ENCODE peak calls at places on chromosomes 1 and 21, in seven cellular contexts. One of them, this sample, is unnamed. For H3K4me1, the result is how much of the 10 kb centered on the place peaks cover.

GRCh38 chr1:6108937-6109636 is 63.4 kb downstream of the KCNAB2 start:
- DNase-seq in MM.1S: peak
- DNase-seq in endodermal cell: peak
- DNase-seq in Caco-2: no peak
- DNase-seq in BE2C: peak
- DNase-seq in IMR-90: peak
- DNase-seq in heart right ventricle: peak
- DNase-seq in this sample: no peak

GRCh38 chr1:154012129-154012528 is 21.6 kb downstream of the RPS27 start:
- DNase-seq in BE2C: no peak
- DNase-seq in MM.1S: no peak
- DNase-seq in heart right ventricle: no peak
- DNase-seq in endodermal cell: no peak
- DNase-seq in Caco-2: no peak
- DNase-seq in IMR-90: no peak
- DNase-seq in this sample: no peak

GRCh38 chr1:1666526-1666925 is 7.7 kb upstream of the CDK11B start:
- DNase-seq in Caco-2: no peak
- DNase-seq in endodermal cell: no peak
- DNase-seq in IMR-90: no peak
- DNase-seq in heart right ventricle: no peak
- DNase-seq in MM.1S: no peak
- DNase-seq in BE2C: no peak
- DNase-seq in this sample: peak

GRCh38 chr1:113998361-113998760 is 19.1 kb downstream of the OLFML3 start:
- DNase-seq in IMR-90: peak
- DNase-seq in heart right ventricle: no peak
- DNase-seq in BE2C: no peak
- DNase-seq in endodermal cell: no peak
- DNase-seq in MM.1S: no peak
- DNase-seq in Caco-2: no peak
- DNase-seq in this sample: no peak

GRCh38 chr1:44808063-44808937 is at the start of gene BTBD19:
- DNase-seq in endodermal cell: peak
- DNase-seq in BE2C: peak
- DNase-seq in heart right ventricle: peak
- DNase-seq in IMR-90: peak
- DNase-seq in MM.1S: no peak
- DNase-seq in Caco-2: no peak
- DNase-seq in this sample: peak

GRCh38 chr1:19311503-19311930 is 427 bp downstream of the AKR7A2 start:
- DNase-seq in IMR-90: no peak
- DNase-seq in MM.1S: no peak
- DNase-seq in Caco-2: no peak
- DNase-seq in BE2C: peak
- DNase-seq in endodermal cell: peak
- DNase-seq in heart right ventricle: no peak
- DNase-seq in this sample: no peak

GRCh38 chr1:58401991-58402390 is 144.5 kb downstream of the OMA1 start:
- DNase-seq in endodermal cell: no peak
- DNase-seq in IMR-90: no peak
- DNase-seq in BE2C: no peak
- DNase-seq in MM.1S: no peak
- DNase-seq in heart right ventricle: peak
- DNase-seq in Caco-2: no peak
- DNase-seq in this sample: no peak

GRCh38 chr1:243763806-243764205 is 86.2 kb downstream of the AKT3 start:
- DNase-seq in Caco-2: no peak
- DNase-seq in heart right ventricle: no peak
- DNase-seq in IMR-90: no peak
- DNase-seq in MM.1S: no peak
- DNase-seq in endodermal cell: no peak
- DNase-seq in BE2C: no peak
- DNase-seq in this sample: no peak

GRCh38 chr1:9452516-9453158 is 86.6 kb upstream of the SLC25A33 start:
- DNase-seq in MM.1S: no peak
- DNase-seq in Caco-2: no peak
- DNase-seq in IMR-90: no peak
- DNase-seq in heart right ventricle: no peak
- DNase-seq in BE2C: no peak
- DNase-seq in endodermal cell: no peak
- DNase-seq in this sample: no peak

GRCh38 chr21:26170471-26171309 is at the start of gene APP:
- DNase-seq in BE2C: peak
- DNase-seq in MM.1S: peak
- DNase-seq in endodermal cell: peak
- DNase-seq in heart right ventricle: peak
- DNase-seq in IMR-90: peak
- DNase-seq in Caco-2: peak
- DNase-seq in this sample: peak

GRCh38 chr1:244319283-244320132 is 132.2 kb downstream of the ADSS2 start:
- DNase-seq in MM.1S: no peak
- DNase-seq in Caco-2: no peak
- DNase-seq in heart right ventricle: no peak
- DNase-seq in BE2C: no peak
- DNase-seq in IMR-90: peak
- DNase-seq in endodermal cell: no peak
- DNase-seq in this sample: no peak

GRCh38 chr1:117967472-117967871 is 37.9 kb downstream of the WDR3 start:
- DNase-seq in MM.1S: no peak
- DNase-seq in heart right ventricle: no peak
- DNase-seq in Caco-2: no peak
- DNase-seq in IMR-90: peak
- DNase-seq in endodermal cell: no peak
- DNase-seq in BE2C: no peak
- DNase-seq in this sample: no peak

GRCh38 chr1:241964550-241965241 is 7.1 kb downstream of the BECN2 start:
- DNase-seq in endodermal cell: no peak
- DNase-seq in MM.1S: no peak
- DNase-seq in heart right ventricle: peak
- DNase-seq in BE2C: no peak
- DNase-seq in Caco-2: no peak
- DNase-seq in IMR-90: peak
- DNase-seq in this sample: no peak

GRCh38 chr1:46622341-46622740 is 5.7 kb upstream of the MOB3C start:
- DNase-seq in MM.1S: peak
- DNase-seq in IMR-90: peak
- DNase-seq in BE2C: no peak
- DNase-seq in heart right ventricle: no peak
- DNase-seq in endodermal cell: peak
- DNase-seq in Caco-2: no peak
- DNase-seq in this sample: no peak

GRCh38 chr1:12472798-12473551 is 145.0 kb downstream of the DHRS3 start:
- DNase-seq in IMR-90: no peak
- DNase-seq in heart right ventricle: peak
- DNase-seq in Caco-2: no peak
- DNase-seq in endodermal cell: no peak
- DNase-seq in MM.1S: no peak
- DNase-seq in BE2C: no peak
- DNase-seq in this sample: no peak

GRCh38 chr1:161954466-161954865 is 69.2 kb downstream of the OLFML2B start:
- DNase-seq in IMR-90: peak
- DNase-seq in Caco-2: no peak
- DNase-seq in BE2C: no peak
- DNase-seq in MM.1S: no peak
- DNase-seq in endodermal cell: no peak
- DNase-seq in heart right ventricle: no peak
- DNase-seq in this sample: no peak

GRCh38 chr1:34361781-34362357 is 185.2 kb downstream of the C1orf94 start:
- DNase-seq in Caco-2: no peak
- DNase-seq in heart right ventricle: no peak
- DNase-seq in BE2C: no peak
- DNase-seq in IMR-90: no peak
- DNase-seq in endodermal cell: no peak
- DNase-seq in MM.1S: peak
- DNase-seq in this sample: no peak

GRCh38 chr1:210252621-210253041 is 20.0 kb downstream of the SERTAD4 start:
- DNase-seq in BE2C: peak
- DNase-seq in IMR-90: no peak
- DNase-seq in heart right ventricle: peak
- DNase-seq in endodermal cell: peak
- DNase-seq in Caco-2: peak
- DNase-seq in MM.1S: peak
- DNase-seq in this sample: no peak

GRCh38 chr1:184828369-184828717 is 73.7 kb upstream of the EDEM3 start:
- DNase-seq in endodermal cell: no peak
- DNase-seq in heart right ventricle: no peak
- DNase-seq in BE2C: no peak
- DNase-seq in MM.1S: peak
- DNase-seq in IMR-90: no peak
- DNase-seq in Caco-2: no peak
- DNase-seq in this sample: no peak

GRCh38 chr1:67653304-67653703 is 31.7 kb upstream of the GADD45A start:
- DNase-seq in heart right ventricle: no peak
- DNase-seq in MM.1S: no peak
- DNase-seq in Caco-2: no peak
- DNase-seq in endodermal cell: no peak
- DNase-seq in IMR-90: no peak
- DNase-seq in BE2C: no peak
- DNase-seq in this sample: no peak

GRCh38 chr1:246317723-246318359 is 189.2 kb downstream of the SMYD3 start:
- DNase-seq in BE2C: no peak
- DNase-seq in Caco-2: no peak
- DNase-seq in endodermal cell: no peak
- DNase-seq in heart right ventricle: no peak
- DNase-seq in IMR-90: peak
- DNase-seq in MM.1S: no peak
- DNase-seq in this sample: no peak

GRCh38 chr21:34020934-34021553 is 52.3 kb upstream of the MRPS6 start:
- DNase-seq in IMR-90: no peak
- DNase-seq in Caco-2: no peak
- DNase-seq in endodermal cell: no peak
- DNase-seq in heart right ventricle: no peak
- DNase-seq in BE2C: no peak
- DNase-seq in MM.1S: no peak
- DNase-seq in this sample: no peak

GRCh38 chr1:29424266-29424665 is 187.9 kb downstream of the PTPRU start:
- DNase-seq in BE2C: no peak
- DNase-seq in Caco-2: no peak
- DNase-seq in IMR-90: no peak
- DNase-seq in MM.1S: no peak
- DNase-seq in heart right ventricle: no peak
- DNase-seq in endodermal cell: no peak
- DNase-seq in this sample: no peak

GRCh38 chr1:59492500-59492899 is 195.6 kb downstream of the FGGY start:
- DNase-seq in heart right ventricle: no peak
- DNase-seq in MM.1S: no peak
- DNase-seq in IMR-90: no peak
- DNase-seq in BE2C: no peak
- DNase-seq in Caco-2: no peak
- DNase-seq in endodermal cell: no peak
- DNase-seq in this sample: no peak

GRCh38 chr1:227077783-227078182 is 137.7 kb downstream of the COQ8A start:
- DNase-seq in BE2C: no peak
- DNase-seq in MM.1S: no peak
- DNase-seq in IMR-90: no peak
- DNase-seq in heart right ventricle: no peak
- DNase-seq in endodermal cell: no peak
- DNase-seq in Caco-2: no peak
- DNase-seq in this sample: no peak
- TF ChIP-seq CTCF in BE2C: no peak
- TF ChIP-seq CTCF in MM.1S: no peak
- TF ChIP-seq CTCF in IMR-90: no peak
- TF ChIP-seq CTCF in heart right ventricle: no peak
- TF ChIP-seq CTCF in endodermal cell: no peak
- TF ChIP-seq CTCF in Caco-2: no peak
- TF ChIP-seq CTCF in this sample: no peak

DNA sequence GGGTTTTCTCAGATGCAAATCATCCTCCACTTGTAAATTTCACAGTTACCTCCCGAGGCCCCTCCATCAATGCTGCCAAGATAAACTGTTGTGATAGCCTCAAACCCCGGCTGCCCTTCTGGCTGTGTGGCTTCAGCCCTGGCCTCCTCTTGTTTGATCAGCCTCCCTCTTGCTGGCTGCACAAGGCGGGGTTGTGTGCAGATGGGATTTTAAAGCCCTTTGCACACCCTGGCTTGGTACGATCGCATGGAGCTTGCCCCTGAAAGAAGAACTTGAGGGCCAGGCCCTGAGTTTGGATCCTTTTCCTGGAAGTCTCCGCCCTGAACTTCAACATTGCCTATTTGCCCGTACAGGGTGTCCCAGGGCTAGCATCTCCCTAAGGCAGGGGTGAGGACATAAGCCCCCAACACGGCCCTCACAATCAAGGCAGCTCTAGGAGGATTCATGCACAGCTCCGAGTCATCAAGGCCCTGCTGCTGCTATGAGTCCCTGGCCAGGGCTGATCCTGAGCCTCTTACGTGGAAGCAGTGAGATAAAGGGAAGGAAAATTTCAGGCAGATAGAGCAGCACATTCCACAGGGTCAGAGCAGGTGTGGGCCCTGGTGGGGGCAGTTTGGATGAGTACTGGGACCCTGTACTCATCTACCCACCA is 181.2 kb upstream of the VAMP3 start:
- DNase-seq in Caco-2: peak
- DNase-seq in heart right ventricle: no peak
- DNase-seq in IMR-90: peak
- DNase-seq in endodermal cell: no peak
- DNase-seq in MM.1S: no peak
- DNase-seq in BE2C: no peak
- DNase-seq in this sample: peak
- H3K4me1 ChIP-seq in Caco-2: under half
- H3K4me1 ChIP-seq in heart right ventricle: under half
- H3K4me1 ChIP-seq in IMR-90: under half
- H3K4me1 ChIP-seq in endodermal cell: under half
- H3K4me1 ChIP-seq in MM.1S: under half
- H3K4me1 ChIP-seq in BE2C: under half
- H3K4me1 ChIP-seq in this sample: under half

GRCh38 chr1:227654431-227654830 is 80.7 kb downstream of the JMJD4 start:
- DNase-seq in BE2C: no peak
- DNase-seq in IMR-90: no peak
- DNase-seq in Caco-2: no peak
- DNase-seq in MM.1S: no peak
- DNase-seq in heart right ventricle: no peak
- DNase-seq in endodermal cell: no peak
- DNase-seq in this sample: no peak
- H3K4me3 ChIP-seq in BE2C: no peak
- H3K4me3 ChIP-seq in IMR-90: no peak
- H3K4me3 ChIP-seq in Caco-2: no peak
- H3K4me3 ChIP-seq in MM.1S: no peak
- H3K4me3 ChIP-seq in heart right ventricle: no peak
- H3K4me3 ChIP-seq in endodermal cell: peak
- H3K4me3 ChIP-seq in this sample: no peak

GRCh38 chr1:179293340-179294327 is at the start of gene SOAT1:
- DNase-seq in endodermal cell: peak
- DNase-seq in IMR-90: peak
- DNase-seq in BE2C: peak
- DNase-seq in MM.1S: peak
- DNase-seq in heart right ventricle: peak
- DNase-seq in Caco-2: peak
- DNase-seq in this sample: peak
- TF ChIP-seq CTCF in endodermal cell: peak
- TF ChIP-seq CTCF in IMR-90: peak
- TF ChIP-seq CTCF in BE2C: no peak
- TF ChIP-seq CTCF in MM.1S: peak
- TF ChIP-seq CTCF in heart right ventricle: no peak
- TF ChIP-seq CTCF in Caco-2: peak
- TF ChIP-seq CTCF in this sample: no peak

GRCh38 chr1:91877574-91878208 is 8.3 kb downstream of the TGFBR3 start:
- DNase-seq in endodermal cell: no peak
- DNase-seq in BE2C: no peak
- DNase-seq in MM.1S: no peak
- DNase-seq in heart right ventricle: no peak
- DNase-seq in Caco-2: no peak
- DNase-seq in IMR-90: peak
- DNase-seq in this sample: no peak
- H3K4me1 ChIP-seq in endodermal cell: under half
- H3K4me1 ChIP-seq in BE2C: under half
- H3K4me1 ChIP-seq in MM.1S: under half
- H3K4me1 ChIP-seq in heart right ventricle: under half
- H3K4me1 ChIP-seq in Caco-2: under half
- H3K4me1 ChIP-seq in IMR-90: under half
- H3K4me1 ChIP-seq in this sample: under half

This sample was measured in breast epithelium.